ENCODE peak calls at places on chromosomes 1 and 21, in four cellular contexts. P, I, F and S are unnamed samples.

GRCh38 chr1:20164694-20165202 is 21.1 kb upstream of the UBXN10 start:
- DNase-seq in F (no peak), P (no peak), I (no peak), S (peak; percentile 83)

GRCh38 chr1:214548988-214549387 is 2.4 kb downstream of the PTPN14 start:
- DNase-seq in F (no peak), P (no peak), I (no peak), S (peak; percentile 79)

GRCh38 chr21:32360401-32360981 is 32.3 kb downstream of the URB1 start:
- DNase-seq in I (no peak), P (no peak), F (no peak), S (no peak)

GRCh38 chr1:53078333-53079101 is 16.5 kb downstream of the PODN start:
- DNase-seq in P (no peak), I (peak; percentile 44), F (no peak), S (no peak)

GRCh38 chr1:7363481-7363880 is 407.6 kb upstream of the VAMP3 start:
- DNase-seq in I (no peak), P (no peak), F (no peak), S (no peak)

GRCh38 chr1:228297242-228297641 is 89.4 kb downstream of the OBSCN start:
- DNase-seq in F (no peak), P (no peak), I (no peak), S (no peak)

GRCh38 chr1:119564548-119564947 is 57.5 kb downstream of the HSD3B1 start:
- DNase-seq in F (no peak), P (no peak), I (no peak), S (no peak)

GRCh38 chr1:183029591-183030000 is 6.4 kb downstream of the LAMC1 start:
- DNase-seq in I (no peak), F (no peak), P (no peak), S (no peak)

GRCh38 chr1:51642739-51643142 is 25.8 kb downstream of the OSBPL9 start:
- DNase-seq in I (no peak), P (no peak), F (no peak), S (no peak)

GRCh38 chr1:153533689-153534201 is 2.0 kb downstream of the S100A6 start:
- DNase-seq in F (no peak), P (peak; percentile 76), I (peak; percentile 75), S (peak; percentile 67)

GRCh38 chr1:25257176-25257575 is 9.9 kb upstream of the RSRP1 start:
- DNase-seq in P (no peak), I (no peak), F (no peak), S (no peak)

GRCh38 chr1:31793586-31794285 is 22.1 kb downstream of the SPOCD1 start:
- DNase-seq in F (no peak), I (peak; percentile 40), P (no peak), S (no peak)

GRCh38 chr1:15923241-15923640 is 52.7 kb downstream of the ZBTB17 start:
- DNase-seq in I (no peak), F (no peak), P (no peak), S (no peak)

GRCh38 chr1:177848577-177848976 is 121.3 kb downstream of the SEC16B start:
- DNase-seq in P (no peak), I (no peak), F (no peak), S (no peak)

GRCh38 chr1:226763741-226764264 is 24.7 kb upstream of the ITPKB start:
- DNase-seq in P (no peak), F (peak; percentile 57), I (no peak), S (peak; percentile 21)

GRCh38 chr1:36910281-36910725 is 124.0 kb downstream of the GRIK3 start:
- DNase-seq in P (no peak), F (peak; percentile 64), I (no peak), S (no peak)

GRCh38 chr1:154999651-155000474 is 2.7 kb upstream of the ZBTB7B start:
- DNase-seq in F (peak; percentile 76), I (peak; percentile 72), P (no peak), S (no peak)

GRCh38 chr1:231058416-231059109 is 18.5 kb upstream of the FAM89A start:
- DNase-seq in F (no peak), P (no peak), I (no peak), S (no peak)

GRCh38 chr1:94658221-94658620 is 116.7 kb upstream of the F3 start:
- DNase-seq in P (no peak), F (no peak), I (no peak), S (no peak)

GRCh38 chr1:59025201-59025600 is 241.4 kb upstream of the JUN start:
- DNase-seq in F (no peak), P (no peak), I (no peak), S (no peak)

GRCh38 chr1:212514056-212514614 is 81.4 kb downstream of the NENF start:
- DNase-seq in F (no peak), I (peak; percentile 73), P (peak; percentile 78), S (peak; percentile 37)

GRCh38 chr1:116916533-116917460 is 7.1 kb downstream of the PTGFRN start:
- DNase-seq in P (no peak), F (no peak), I (no peak), S (no peak)

GRCh38 chr1:224168859-224169380 is 14.1 kb upstream of the DEGS1 start:
- DNase-seq in P (no peak), I (no peak), F (peak; percentile 38), S (peak; percentile 18)

GRCh38 chr1:156475568-156476500 is 24.7 kb downstream of the MEF2D start:
- DNase-seq in P (no peak), I (no peak), F (no peak), S (peak; percentile 87)

GRCh38 chr1:8324176-8324810 is 6.4 kb downstream of the SLC45A1 start:
- DNase-seq in I (no peak), F (no peak), P (no peak), S (no peak)

GRCh38 chr1:30929135-30929889 is 20.8 kb upstream of the SDC3 start:
- DNase-seq in F (peak; percentile 60), I (no peak), P (no peak), S (peak; percentile 73)

GRCh38 chr21:15754640-15755039 is 24.9 kb downstream of the USP25 start:
- DNase-seq in F (no peak), P (no peak), I (no peak), S (no peak)

GRCh38 chr1:209854196-209854595 is 26.4 kb downstream of the UTP25 start:
- DNase-seq in I (no peak), F (no peak), P (no peak), S (no peak)

GRCh38 chr21:45017376-45017960 is 56.9 kb upstream of the ADARB1 start:
- DNase-seq in I (no peak), F (no peak), P (no peak), S (peak; percentile 10)

GRCh38 chr1:202084791-202085681 is 37.7 kb upstream of the GPR37L1 start:
- DNase-seq in P (peak; percentile 87), I (peak; percentile 85), F (no peak), S (no peak)

GRCh38 chr21:46234436-46234950 is 5.9 kb upstream of the LSS start:
- DNase-seq in F (no peak), I (no peak), P (no peak), S (no peak)

GRCh38 chr1:9230869-9231533 is 3.6 kb upstream of the H6PD start:
- DNase-seq in I (no peak), P (no peak), F (no peak), S (no peak)

GRCh38 chr1:17610713-17611112 is 71.2 kb downstream of the ARHGEF10L start:
- DNase-seq in I (no peak), F (no peak), P (no peak), S (no peak)

DNA sequence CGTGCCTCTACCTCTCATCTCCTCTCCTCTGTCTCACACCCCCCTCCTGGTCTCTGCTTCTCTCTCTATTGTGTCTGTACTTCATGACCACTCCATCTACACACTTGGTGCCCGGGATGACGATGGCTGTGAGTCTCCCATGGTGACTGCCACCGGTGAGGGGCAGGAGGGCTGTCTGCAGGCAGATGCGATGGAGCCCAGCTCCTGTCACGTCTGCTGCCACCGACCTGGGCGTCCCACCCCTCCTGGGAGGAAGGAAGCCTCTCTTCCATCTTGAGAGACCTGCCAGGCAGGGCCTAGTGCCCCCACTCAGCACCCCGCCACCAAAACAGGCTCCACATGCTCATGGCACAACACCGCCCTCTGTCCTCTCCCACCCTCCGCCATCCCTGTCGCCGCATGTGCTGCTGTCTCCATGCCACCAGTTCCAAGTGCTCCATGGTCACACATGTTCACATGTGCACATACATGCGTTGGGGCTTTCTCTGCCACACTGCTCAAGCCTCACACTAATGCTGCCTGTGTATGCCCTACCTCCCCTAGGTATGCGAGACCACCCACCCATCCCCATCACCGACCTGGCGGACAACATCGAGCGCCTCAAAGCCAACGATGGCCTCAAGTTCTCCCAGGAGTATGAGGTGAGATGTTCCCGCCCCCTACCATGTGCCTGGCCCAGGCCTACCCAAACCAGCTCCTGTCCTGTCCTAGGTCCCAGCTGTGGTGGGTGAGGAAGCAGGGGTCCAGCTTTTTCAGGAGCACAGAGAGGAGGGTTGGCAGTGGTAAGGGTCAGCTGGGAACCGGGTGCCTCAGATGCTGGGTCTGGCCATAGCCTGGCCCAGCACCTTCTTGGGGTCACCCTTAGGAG is 36.6 kb upstream of the KDM4A start:
- DNase-seq in F (no peak), I (no peak), P (no peak), S (no peak)
- H3K36me3 ChIP-seq in F (no peaks in the 10 kb centered on the region), I (peaks cover 93% of the 10 kb centered on the region), P (peaks cover 43% of the 10 kb centered on the region), S (no peaks in the 10 kb centered on the region)

GRCh38 chr1:198696211-198696610 is 57.4 kb downstream of the PTPRC start:
- DNase-seq in I (no peak), P (no peak), F (peak; percentile 51), S (no peak)

GRCh38 chr1:198687429-198687828 is 48.6 kb downstream of the PTPRC start:
- DNase-seq in P (no peak), F (no peak), I (no peak), S (no peak)

GRCh38 chr1:198694542-198694941 is 55.7 kb downstream of the PTPRC start:
- DNase-seq in P (no peak), I (no peak), F (no peak), S (no peak)

GRCh38 chr1:198691063-198691462 is 52.2 kb downstream of the PTPRC start:
- DNase-seq in F (no peak), I (no peak), P (no peak), S (no peak)

GRCh38 chr1:198693321-198693720 is 54.5 kb downstream of the PTPRC start:
- DNase-seq in I (no peak), F (no peak), P (no peak), S (no peak)
- H3K36me3 ChIP-seq in I (no peaks in the 10 kb centered on the region), F (peaks cover 84% of the 10 kb centered on the region), P (no peaks in the 10 kb centered on the region), S (no peaks in the 10 kb centered on the region)

GRCh38 chr1:200176181-200176580 is 148.7 kb downstream of the NR5A2 start:
- DNase-seq in F (no peak), P (no peak), I (no peak), S (no peak)

GRCh38 chr1:200174525-200174924 is 147.0 kb downstream of the NR5A2 start:
- DNase-seq in P (no peak), F (no peak), I (no peak), S (no peak)

GRCh38 chr1:200168926-200169325 is 141.4 kb downstream of the NR5A2 start:
- DNase-seq in I (no peak), P (no peak), F (no peak), S (no peak)

GRCh38 chr1:200173097-200173629 is 145.7 kb downstream of the NR5A2 start:
- DNase-seq in I (no peak), P (no peak), F (no peak), S (no peak)

GRCh38 chr1:200172311-200172710 is 144.8 kb downstream of the NR5A2 start:
- DNase-seq in I (no peak), F (no peak), P (no peak), S (no peak)
- H3K36me3 ChIP-seq in I (peaks cover 10% of the 10 kb centered on the region), F (no peaks in the 10 kb centered on the region), P (no peaks in the 10 kb centered on the region), S (no peaks in the 10 kb centered on the region)

DNA sequence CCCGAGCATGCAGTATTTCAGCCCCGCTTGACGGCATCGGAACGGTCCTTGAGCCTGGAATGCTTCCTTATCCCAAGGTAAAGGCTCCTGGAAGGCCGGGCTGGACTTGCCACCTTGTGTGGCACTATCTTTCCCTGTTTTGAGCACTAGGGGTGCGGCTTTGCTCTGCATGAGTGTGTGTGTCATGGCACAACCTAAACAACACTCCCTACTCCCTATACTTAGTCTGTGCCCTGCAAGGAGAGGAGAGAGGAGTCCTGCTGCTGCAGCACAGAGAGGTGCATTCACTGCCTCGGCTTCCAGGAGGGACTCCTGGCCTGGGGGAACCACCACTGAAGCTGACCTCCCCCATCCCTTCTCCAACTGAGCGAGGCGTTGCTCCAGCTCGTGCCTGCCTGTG is 60.4 kb upstream of the BACE2 start:
- DNase-seq in I (no peak), F (no peak), P (no peak), S (no peak)
- H3K36me3 ChIP-seq in I (no peaks in the 10 kb centered on the region), F (no peaks in the 10 kb centered on the region), P (no peaks in the 10 kb centered on the region), S (no peaks in the 10 kb centered on the region)